ENCODE peak calls at places on chromosome 1, in ten cellular contexts. D, N, H, V, Y, I, E, Q, S and M are unnamed samples.

GRCh38 chr1:232767381-232768074 is 37.7 kb upstream of the MAP10 start:
- DNase-seq in D (peak; percentile 26), N (peak; percentile 70), H (no peak), V (peak; percentile 19), Y (peak; percentile 90), I (peak; percentile 81), E (peak; percentile 59), Q (no peak), S (no peak), M (peak; percentile 82)

GRCh38 chr1:64956733-64957441 is 9.5 kb downstream of the JAK1 start:
- DNase-seq in D (no peak), N (no peak), H (peak; percentile 45), V (no peak), Y (no peak), I (peak; percentile 20), E (no peak), Q (no peak), S (no peak), M (no peak)

GRCh38 chr1:53601867-53602266 is 137.1 kb downstream of the GLIS1 start:
- DNase-seq in D (no peak), N (no peak), H (no peak), V (no peak), Y (no peak), I (no peak), E (no peak), Q (no peak), S (no peak), M (no peak)

GRCh38 chr1:10459185-10459584 is 9.4 kb downstream of the CORT start:
- DNase-seq in D (peak; percentile 48), N (peak; percentile 78), H (no peak), V (no peak), Y (peak; percentile 88), I (peak; percentile 95), E (peak; percentile 40), Q (no peak), S (no peak), M (peak; percentile 94)

GRCh38 chr1:161139765-161140164 is 7.3 kb upstream of the DEDD start:
- DNase-seq in D (no peak), N (peak; percentile 72), H (peak; percentile 53), V (no peak), Y (no peak), I (peak; percentile 79), E (no peak), Q (peak; percentile 59), S (no peak), M (peak; percentile 71)

GRCh38 chr1:25702101-25702775 is 85.6 kb downstream of the MAN1C1 start:
- DNase-seq in D (no peak), N (peak; percentile 45), H (no peak), V (no peak), Y (peak; percentile 47), I (peak; percentile 44), E (no peak), Q (no peak), S (no peak), M (peak; percentile 51)

GRCh38 chr1:212814548-212814947 is 22.9 kb downstream of the TATDN3 start:
- DNase-seq in D (no peak), N (no peak), H (no peak), V (peak; percentile 32), Y (no peak), I (no peak), E (no peak), Q (peak; percentile 16), S (no peak), M (no peak)

GRCh38 chr1:53593758-53594380 is 134.7 kb downstream of the DMRTB1 start:
- DNase-seq in D (no peak), N (no peak), H (no peak), V (peak; percentile 28), Y (no peak), I (no peak), E (no peak), Q (peak; percentile 55), S (no peak), M (no peak)

GRCh38 chr1:242057745-242058115 is 58.8 kb upstream of the MAP1LC3C start:
- DNase-seq in D (no peak), N (no peak), H (no peak), V (no peak), Y (no peak), I (no peak), E (no peak), Q (no peak), S (no peak), M (no peak)

GRCh38 chr1:59900640-59901039 is 25.9 kb downstream of the CYP2J2 start:
- DNase-seq in D (no peak), N (no peak), H (no peak), V (no peak), Y (no peak), I (no peak), E (no peak), Q (no peak), S (no peak), M (no peak)

GRCh38 chr1:32035119-32035518 is 21.5 kb downstream of the KHDRBS1 start:
- DNase-seq in D (no peak), N (no peak), H (no peak), V (no peak), Y (no peak), I (no peak), E (no peak), Q (no peak), S (no peak), M (no peak)

GRCh38 chr1:161238039-161238473 is at the start of gene NR1I3:
- DNase-seq in D (no peak), N (no peak), H (no peak), V (no peak), Y (no peak), I (no peak), E (no peak), Q (no peak), S (no peak), M (no peak)

GRCh38 chr1:191074877-191075276 is 597.2 kb upstream of the BRINP3 start:
- DNase-seq in D (no peak), N (no peak), H (no peak), V (no peak), Y (no peak), I (no peak), E (no peak), Q (no peak), S (no peak), M (no peak)

GRCh38 chr1:210800756-210801155 is 333.2 kb downstream of the KCNH1 start:
- DNase-seq in D (no peak), N (no peak), H (no peak), V (no peak), Y (peak; percentile 26), I (peak; percentile 2), E (no peak), Q (no peak), S (no peak), M (no peak)

GRCh38 chr1:240619901-240620621 is 8.1 kb upstream of the GREM2 start:
- DNase-seq in D (no peak), N (no peak), H (no peak), V (no peak), Y (no peak), I (no peak), E (no peak), Q (no peak), S (no peak), M (peak; percentile 8)

GRCh38 chr1:11358991-11359390 is 86.0 kb downstream of the UBIAD1 start:
- DNase-seq in D (no peak), N (no peak), H (no peak), V (no peak), Y (no peak), I (no peak), E (no peak), Q (no peak), S (no peak), M (no peak)

GRCh38 chr1:219278288-219278687 is 104.6 kb downstream of the LYPLAL1 start:
- DNase-seq in D (no peak), N (no peak), H (no peak), V (no peak), Y (peak; percentile 69), I (no peak), E (no peak), Q (no peak), S (no peak), M (no peak)

GRCh38 chr1:31669433-31669785 is 24.7 kb upstream of the PEF1 start:
- DNase-seq in D (no peak), N (no peak), H (no peak), V (no peak), Y (no peak), I (no peak), E (no peak), Q (no peak), S (no peak), M (no peak)

GRCh38 chr1:206782448-206782847 is 10.2 kb upstream of the IL10 start:
- DNase-seq in D (no peak), N (no peak), H (peak; percentile 54), V (no peak), Y (no peak), I (no peak), E (no peak), Q (no peak), S (no peak), M (no peak)

GRCh38 chr1:1916882-1917281 is 1.8 kb downstream of the CALML6 start:
- DNase-seq in D (no peak), N (no peak), H (no peak), V (no peak), Y (no peak), I (no peak), E (no peak), Q (no peak), S (no peak), M (no peak)

GRCh38 chr1:29752141-29752540 is 515.8 kb downstream of the PTPRU start:
- DNase-seq in D (no peak), N (no peak), H (no peak), V (no peak), Y (peak; percentile 7), I (peak; percentile 2), E (no peak), Q (no peak), S (no peak), M (no peak)

GRCh38 chr1:246324711-246325110 is 182.4 kb downstream of the SMYD3 start:
- DNase-seq in D (no peak), N (no peak), H (no peak), V (no peak), Y (peak; percentile 48), I (peak; percentile 68), E (peak; percentile 40), Q (peak; percentile 42), S (no peak), M (peak; percentile 56)

GRCh38 chr1:32919811-32920733 is 18.9 kb upstream of the TMEM54 start:
- DNase-seq in D (peak; percentile 28), N (peak; percentile 54), H (no peak), V (no peak), Y (peak; percentile 65), I (peak; percentile 64), E (no peak), Q (no peak), S (no peak), M (peak; percentile 51)

GRCh38 chr1:1157426-1157913 is 16.2 kb upstream of the TTLL10 start:
- DNase-seq in D (peak; percentile 68), N (peak; percentile 94), H (peak; percentile 77), V (no peak), Y (peak; percentile 85), I (peak; percentile 88), E (peak; percentile 98), Q (peak; percentile 84), S (no peak), M (peak; percentile 95)

GRCh38 chr1:94926365-94926914 is 470 bp downstream of the CNN3 start:
- DNase-seq in D (no peak), N (peak; percentile 71), H (peak; percentile 49), V (peak; percentile 63), Y (peak; percentile 49), I (peak; percentile 59), E (no peak), Q (no peak), S (no peak), M (peak; percentile 57)

GRCh38 chr1:40692429-40692905 is 963 bp downstream of the NFYC start:
- DNase-seq in D (no peak), N (peak; percentile 34), H (no peak), V (peak; percentile 57), Y (peak; percentile 22), I (peak; percentile 44), E (no peak), Q (no peak), S (no peak), M (peak; percentile 22)

GRCh38 chr1:109479901-109480300 is 3.8 kb upstream of the ATXN7L2 start:
- DNase-seq in D (no peak), N (no peak), H (no peak), V (no peak), Y (no peak), I (no peak), E (no peak), Q (no peak), S (no peak), M (no peak)

GRCh38 chr1:205920159-205920558 is 23.1 kb downstream of the SLC26A9 start:
- DNase-seq in D (no peak), N (peak; percentile 78), H (no peak), V (no peak), Y (peak; percentile 70), I (peak; percentile 39), E (no peak), Q (no peak), S (no peak), M (no peak)